ENCODE peak calls at places on chromosome 18, in seven cellular contexts. One of them, this sample, is unnamed.

GRCh38 chr18:77067315-77068061 is 65.1 kb downstream of the MBP start:
- DNase-seq in activated CD8-positive, alpha-beta T cell treated with anti-CD3 and anti-CD28 coated beads for 36 hours: peak
- DNase-seq in COR-L47: no peak
- DNase-seq in HAP-1: no peak
- DNase-seq in NCI-H1930: no peak
- DNase-seq in NCI-H1417: no peak
- DNase-seq in NCI-H345: no peak
- DNase-seq in this sample: peak

GRCh38 chr18:59478591-59478990 is 119.5 kb upstream of the LMAN1 start:
- DNase-seq in NCI-H1417: no peak
- DNase-seq in NCI-H1930: no peak
- DNase-seq in NCI-H345: no peak
- DNase-seq in COR-L47: no peak
- DNase-seq in HAP-1: no peak
- DNase-seq in activated CD8-positive, alpha-beta T cell treated with anti-CD3 and anti-CD28 coated beads for 36 hours: no peak
- DNase-seq in this sample: no peak

GRCh38 chr18:57819671-57820460 is 16.8 kb upstream of the ATP8B1 start:
- DNase-seq in NCI-H1417: no peak
- DNase-seq in COR-L47: no peak
- DNase-seq in NCI-H345: peak
- DNase-seq in activated CD8-positive, alpha-beta T cell treated with anti-CD3 and anti-CD28 coated beads for 36 hours: peak
- DNase-seq in NCI-H1930: no peak
- DNase-seq in HAP-1: no peak
- DNase-seq in this sample: no peak

GRCh38 chr18:47254341-47254939 is 3.0 kb upstream of the SKOR2 start:
- DNase-seq in NCI-H1417: no peak
- DNase-seq in NCI-H1930: no peak
- DNase-seq in NCI-H345: no peak
- DNase-seq in activated CD8-positive, alpha-beta T cell treated with anti-CD3 and anti-CD28 coated beads for 36 hours: peak
- DNase-seq in HAP-1: peak
- DNase-seq in COR-L47: no peak
- DNase-seq in this sample: peak

GRCh38 chr18:25099838-25100393 is 252.1 kb downstream of the ZNF521 start:
- DNase-seq in HAP-1: no peak
- DNase-seq in NCI-H1930: no peak
- DNase-seq in activated CD8-positive, alpha-beta T cell treated with anti-CD3 and anti-CD28 coated beads for 36 hours: no peak
- DNase-seq in COR-L47: no peak
- DNase-seq in NCI-H1417: no peak
- DNase-seq in NCI-H345: no peak
- DNase-seq in this sample: no peak

GRCh38 chr18:27017901-27018500 is 152.5 kb upstream of the AQP4 start:
- DNase-seq in COR-L47: peak
- DNase-seq in NCI-H345: peak
- DNase-seq in HAP-1: no peak
- DNase-seq in activated CD8-positive, alpha-beta T cell treated with anti-CD3 and anti-CD28 coated beads for 36 hours: no peak
- DNase-seq in NCI-H1417: peak
- DNase-seq in NCI-H1930: no peak
- DNase-seq in this sample: no peak

GRCh38 chr18:78420116-78420515 is 559.5 kb upstream of the SALL3 start:
- DNase-seq in NCI-H345: no peak
- DNase-seq in activated CD8-positive, alpha-beta T cell treated with anti-CD3 and anti-CD28 coated beads for 36 hours: no peak
- DNase-seq in NCI-H1417: no peak
- DNase-seq in NCI-H1930: no peak
- DNase-seq in HAP-1: no peak
- DNase-seq in COR-L47: no peak
- DNase-seq in this sample: no peak

GRCh38 chr18:54999016-54999415 is 39.8 kb upstream of the CCDC68 start:
- DNase-seq in NCI-H1930: no peak
- DNase-seq in NCI-H345: no peak
- DNase-seq in NCI-H1417: no peak
- DNase-seq in HAP-1: no peak
- DNase-seq in COR-L47: no peak
- DNase-seq in activated CD8-positive, alpha-beta T cell treated with anti-CD3 and anti-CD28 coated beads for 36 hours: no peak
- DNase-seq in this sample: no peak

GRCh38 chr18:49212819-49213218 is 247.6 kb downstream of the DYM start:
- DNase-seq in NCI-H1417: no peak
- DNase-seq in NCI-H1930: no peak
- DNase-seq in activated CD8-positive, alpha-beta T cell treated with anti-CD3 and anti-CD28 coated beads for 36 hours: no peak
- DNase-seq in NCI-H345: no peak
- DNase-seq in COR-L47: no peak
- DNase-seq in HAP-1: no peak
- DNase-seq in this sample: no peak

GRCh38 chr18:3463052-3463451 is 13.1 kb downstream of the TGIF1 start:
- DNase-seq in activated CD8-positive, alpha-beta T cell treated with anti-CD3 and anti-CD28 coated beads for 36 hours: no peak
- DNase-seq in COR-L47: no peak
- DNase-seq in NCI-H1930: no peak
- DNase-seq in HAP-1: no peak
- DNase-seq in NCI-H345: no peak
- DNase-seq in NCI-H1417: no peak
- DNase-seq in this sample: no peak

GRCh38 chr18:9927392-9928063 is 13.7 kb downstream of the VAPA start:
- DNase-seq in COR-L47: no peak
- DNase-seq in NCI-H1417: no peak
- DNase-seq in NCI-H345: no peak
- DNase-seq in NCI-H1930: no peak
- DNase-seq in HAP-1: no peak
- DNase-seq in activated CD8-positive, alpha-beta T cell treated with anti-CD3 and anti-CD28 coated beads for 36 hours: no peak
- DNase-seq in this sample: no peak

GRCh38 chr18:30705943-30706342 is 336.6 kb downstream of the DSC3 start:
- DNase-seq in NCI-H1417: no peak
- DNase-seq in NCI-H1930: no peak
- DNase-seq in activated CD8-positive, alpha-beta T cell treated with anti-CD3 and anti-CD28 coated beads for 36 hours: no peak
- DNase-seq in COR-L47: no peak
- DNase-seq in NCI-H345: no peak
- DNase-seq in HAP-1: no peak
- DNase-seq in this sample: no peak

GRCh38 chr18:12394428-12394827 is 13.3 kb upstream of the PRELID3A start:
- DNase-seq in NCI-H345: no peak
- DNase-seq in HAP-1: no peak
- DNase-seq in activated CD8-positive, alpha-beta T cell treated with anti-CD3 and anti-CD28 coated beads for 36 hours: peak
- DNase-seq in NCI-H1930: no peak
- DNase-seq in COR-L47: peak
- DNase-seq in NCI-H1417: no peak
- DNase-seq in this sample: no peak

GRCh38 chr18:3511980-3512379 is 62.0 kb downstream of the TGIF1 start:
- DNase-seq in NCI-H345: no peak
- DNase-seq in COR-L47: no peak
- DNase-seq in activated CD8-positive, alpha-beta T cell treated with anti-CD3 and anti-CD28 coated beads for 36 hours: peak
- DNase-seq in NCI-H1417: no peak
- DNase-seq in HAP-1: peak
- DNase-seq in NCI-H1930: no peak
- DNase-seq in this sample: no peak

GRCh38 chr18:52484977-52485376 is 145.0 kb downstream of the DCC start:
- DNase-seq in HAP-1: no peak
- DNase-seq in NCI-H1417: no peak
- DNase-seq in NCI-H1930: no peak
- DNase-seq in NCI-H345: no peak
- DNase-seq in activated CD8-positive, alpha-beta T cell treated with anti-CD3 and anti-CD28 coated beads for 36 hours: no peak
- DNase-seq in COR-L47: peak
- DNase-seq in this sample: no peak

GRCh38 chr18:42929181-42929580 is 186.3 kb downstream of the RIT2 start:
- DNase-seq in activated CD8-positive, alpha-beta T cell treated with anti-CD3 and anti-CD28 coated beads for 36 hours: no peak
- DNase-seq in NCI-H345: no peak
- DNase-seq in NCI-H1930: no peak
- DNase-seq in COR-L47: no peak
- DNase-seq in NCI-H1417: no peak
- DNase-seq in HAP-1: no peak
- DNase-seq in this sample: no peak

GRCh38 chr18:10449396-10449795 is 5.0 kb upstream of the APCDD1 start:
- DNase-seq in activated CD8-positive, alpha-beta T cell treated with anti-CD3 and anti-CD28 coated beads for 36 hours: no peak
- DNase-seq in NCI-H1930: no peak
- DNase-seq in NCI-H1417: no peak
- DNase-seq in COR-L47: no peak
- DNase-seq in HAP-1: no peak
- DNase-seq in NCI-H345: no peak
- DNase-seq in this sample: no peak

GRCh38 chr18:57709335-57709734 is 87.7 kb upstream of the NARS1 start:
- DNase-seq in NCI-H1417: no peak
- DNase-seq in HAP-1: no peak
- DNase-seq in NCI-H345: no peak
- DNase-seq in COR-L47: no peak
- DNase-seq in activated CD8-positive, alpha-beta T cell treated with anti-CD3 and anti-CD28 coated beads for 36 hours: no peak
- DNase-seq in NCI-H1930: no peak
- DNase-seq in this sample: no peak

GRCh38 chr18:22871809-22872525 is 61.2 kb upstream of the RBBP8 start:
- DNase-seq in HAP-1: no peak
- DNase-seq in NCI-H1417: no peak
- DNase-seq in COR-L47: no peak
- DNase-seq in activated CD8-positive, alpha-beta T cell treated with anti-CD3 and anti-CD28 coated beads for 36 hours: no peak
- DNase-seq in NCI-H345: no peak
- DNase-seq in NCI-H1930: no peak
- DNase-seq in this sample: no peak

GRCh38 chr18:13202571-13202970 is 16.0 kb upstream of the LDLRAD4 start:
- DNase-seq in HAP-1: no peak
- DNase-seq in NCI-H1930: no peak
- DNase-seq in COR-L47: no peak
- DNase-seq in activated CD8-positive, alpha-beta T cell treated with anti-CD3 and anti-CD28 coated beads for 36 hours: no peak
- DNase-seq in NCI-H1417: no peak
- DNase-seq in NCI-H345: no peak
- DNase-seq in this sample: no peak

GRCh38 chr18:79517322-79517721 is 121.6 kb downstream of the NFATC1 start:
- DNase-seq in NCI-H1930: no peak
- DNase-seq in HAP-1: no peak
- DNase-seq in COR-L47: no peak
- DNase-seq in activated CD8-positive, alpha-beta T cell treated with anti-CD3 and anti-CD28 coated beads for 36 hours: peak
- DNase-seq in NCI-H1417: no peak
- DNase-seq in NCI-H345: no peak
- DNase-seq in this sample: no peak

GRCh38 chr18:55079481-55080350 is 120.5 kb upstream of the CCDC68 start:
- DNase-seq in COR-L47: no peak
- DNase-seq in NCI-H1417: no peak
- DNase-seq in NCI-H1930: no peak
- DNase-seq in HAP-1: no peak
- DNase-seq in activated CD8-positive, alpha-beta T cell treated with anti-CD3 and anti-CD28 coated beads for 36 hours: no peak
- DNase-seq in NCI-H345: no peak
- DNase-seq in this sample: no peak

GRCh38 chr18:45014047-45014501 is 333.4 kb downstream of the SETBP1 start:
- DNase-seq in HAP-1: no peak
- DNase-seq in activated CD8-positive, alpha-beta T cell treated with anti-CD3 and anti-CD28 coated beads for 36 hours: no peak
- DNase-seq in NCI-H1417: no peak
- DNase-seq in COR-L47: no peak
- DNase-seq in NCI-H1930: no peak
- DNase-seq in NCI-H345: no peak
- DNase-seq in this sample: no peak

GRCh38 chr18:48933578-48934399 is 17.0 kb downstream of the SMAD7 start:
- DNase-seq in COR-L47: peak
- DNase-seq in NCI-H1417: no peak
- DNase-seq in activated CD8-positive, alpha-beta T cell treated with anti-CD3 and anti-CD28 coated beads for 36 hours: no peak
- DNase-seq in HAP-1: no peak
- DNase-seq in NCI-H1930: no peak
- DNase-seq in NCI-H345: no peak
- DNase-seq in this sample: peak

This sample was measured in DND-41.